ENCODE peak calls at places on chromosomes 1 and 21, in ten cellular contexts. C is lower lobe of right lung; N is uterus; M is NCI-H2029; K is B cell; G is NCI-H1105; X is esophagus muscularis mucosa; P is NB4; I is amniotic epithelial cell; T is effector CD4-positive, alpha-beta T cell. A is an unnamed sample.

GRCh38 chr1:113804421-113805255 is 7.6 kb downstream of the RSBN1 start:
- DNase-seq in C (no peak), N (no peak), M (no peak), K (no peak), G (no peak), X (no peak), P (peak), I (peak), T (no peak), A (peak)

GRCh38 chr1:170530972-170531757 is 801 bp upstream of the GORAB start:
- DNase-seq in C (peak), N (peak), M (no peak), K (no peak), G (no peak), X (no peak), P (peak), I (peak), T (no peak), A (no peak)

GRCh38 chr1:31626451-31627202 is 9.1 kb downstream of the HCRTR1 start:
- DNase-seq in C (no peak), N (peak), M (no peak), K (peak), G (no peak), X (no peak), P (no peak), I (no peak), T (no peak), A (peak)

GRCh38 chr21:36890086-36890485 is 76.4 kb downstream of the HLCS start:
- DNase-seq in C (no peak), N (no peak), M (no peak), K (no peak), G (no peak), X (no peak), P (no peak), I (no peak), T (no peak), A (no peak)

GRCh38 chr21:33884361-33885157 is 31.0 kb downstream of the ATP5PO start:
- DNase-seq in C (no peak), N (no peak), M (no peak), K (no peak), G (no peak), X (no peak), P (no peak), I (peak), T (no peak), A (no peak)

GRCh38 chr1:109186704-109187071 is 27.0 kb upstream of the SARS1 start:
- DNase-seq in C (peak), N (peak), M (no peak), K (no peak), G (no peak), X (no peak), P (no peak), I (no peak), T (no peak), A (no peak)

GRCh38 chr1:75203415-75204277 is 69.5 kb downstream of the LHX8 start:
- DNase-seq in C (no peak), N (no peak), M (no peak), K (no peak), G (peak), X (no peak), P (peak), I (peak), T (no peak), A (peak)

GRCh38 chr1:160656737-160657476 is 10.1 kb upstream of the SLAMF1 start:
- DNase-seq in C (no peak), N (no peak), M (no peak), K (no peak), G (no peak), X (no peak), P (no peak), I (peak), T (no peak), A (peak)

GRCh38 chr21:34022557-34023335 is 50.6 kb upstream of the MRPS6 start:
- DNase-seq in C (peak), N (no peak), M (peak), K (peak), G (no peak), X (no peak), P (peak), I (no peak), T (no peak), A (no peak)

GRCh38 chr1:147078606-147079399 is 93.5 kb downstream of the PRKAB2 start:
- DNase-seq in C (no peak), N (no peak), M (no peak), K (no peak), G (no peak), X (no peak), P (no peak), I (no peak), T (no peak), A (no peak)

GRCh38 chr1:83787246-83787998 is 211.5 kb downstream of the TTLL7 start:
- DNase-seq in C (no peak), N (no peak), M (no peak), K (no peak), G (no peak), X (no peak), P (no peak), I (no peak), T (no peak), A (no peak)

GRCh38 chr1:169043823-169044222 is 62.7 kb upstream of the ATP1B1 start:
- DNase-seq in C (no peak), N (no peak), M (no peak), K (no peak), G (no peak), X (peak), P (no peak), I (no peak), T (no peak), A (no peak)

GRCh38 chr21:21807598-21807903 is 809.3 kb downstream of the NCAM2 start:
- DNase-seq in C (no peak), N (no peak), M (no peak), K (no peak), G (no peak), X (no peak), P (no peak), I (no peak), T (no peak), A (no peak)

GRCh38 chr1:155507960-155508359 is 54.6 kb downstream of the ASH1L start:
- DNase-seq in C (no peak), N (no peak), M (no peak), K (no peak), G (no peak), X (no peak), P (no peak), I (peak), T (no peak), A (no peak)

GRCh38 chr1:21579788-21580187 is 70.6 kb downstream of the ALPL start:
- DNase-seq in C (no peak), N (no peak), M (peak), K (no peak), G (no peak), X (no peak), P (no peak), I (no peak), T (no peak), A (peak)

GRCh38 chr1:147723691-147724323 is 36.6 kb downstream of the GJA5 start:
- DNase-seq in C (peak), N (peak), M (no peak), K (no peak), G (no peak), X (no peak), P (peak), I (peak), T (peak), A (peak)

GRCh38 chr1:54314691-54315455 is 91.3 kb downstream of the SSBP3 start:
- DNase-seq in C (no peak), N (no peak), M (peak), K (no peak), G (no peak), X (no peak), P (no peak), I (no peak), T (no peak), A (no peak)

GRCh38 chr1:175090775-175091174 is 23.1 kb downstream of the TNN start:
- DNase-seq in C (no peak), N (no peak), M (no peak), K (no peak), G (no peak), X (peak), P (no peak), I (no peak), T (no peak), A (no peak)

GRCh38 chr1:174535207-174535606 is 87.4 kb downstream of the GPR52 start:
- DNase-seq in C (no peak), N (no peak), M (no peak), K (no peak), G (no peak), X (no peak), P (no peak), I (peak), T (no peak), A (no peak)

GRCh38 chr1:161781995-161782394 is 15.9 kb downstream of the ATF6 start:
- DNase-seq in C (no peak), N (no peak), M (no peak), K (no peak), G (no peak), X (no peak), P (no peak), I (no peak), T (no peak), A (no peak)

GRCh38 chr1:30645807-30646206 is 77.6 kb downstream of the MATN1 start:
- DNase-seq in C (no peak), N (no peak), M (no peak), K (no peak), G (no peak), X (no peak), P (no peak), I (peak), T (no peak), A (no peak)

GRCh38 chr21:21003701-21004100 is 5.5 kb downstream of the NCAM2 start:
- DNase-seq in C (no peak), N (no peak), M (peak), K (no peak), G (peak), X (no peak), P (peak), I (peak), T (no peak), A (peak)

GRCh38 chr1:966603-967295 is 467 bp downstream of the PLEKHN1 start:
- DNase-seq in C (peak), N (peak), M (no peak), K (peak), G (no peak), X (no peak), P (peak), I (peak), T (peak), A (peak)

GRCh38 chr1:74733616-74734484 is 898 bp downstream of the TYW3 start:
- DNase-seq in C (no peak), N (no peak), M (peak), K (peak), G (peak), X (no peak), P (peak), I (peak), T (peak), A (peak)

GRCh38 chr1:240019524-240019923 is 72.2 kb upstream of the FMN2 start:
- DNase-seq in C (no peak), N (no peak), M (no peak), K (no peak), G (no peak), X (no peak), P (no peak), I (no peak), T (no peak), A (no peak)

GRCh38 chr1:46412853-46413595 is 18.9 kb downstream of the FAAH start:
- DNase-seq in C (peak), N (no peak), M (no peak), K (no peak), G (no peak), X (no peak), P (no peak), I (no peak), T (no peak), A (no peak)

GRCh38 chr1:109096110-109096509 is 5.5 kb downstream of the TMEM167B start:
- DNase-seq in C (no peak), N (no peak), M (no peak), K (no peak), G (no peak), X (no peak), P (no peak), I (no peak), T (no peak), A (no peak)

GRCh38 chr1:170938281-170938680 is 2.9 kb downstream of the MROH9 start:
- DNase-seq in C (no peak), N (no peak), M (no peak), K (no peak), G (no peak), X (no peak), P (no peak), I (no peak), T (no peak), A (no peak)

GRCh38 chr1:156095906-156096508 is 13.7 kb upstream of the MEX3A start:
- DNase-seq in C (no peak), N (no peak), M (no peak), K (no peak), G (no peak), X (no peak), P (no peak), I (peak), T (no peak), A (peak)

GRCh38 chr1:4684849-4685248 is 30.4 kb downstream of the AJAP1 start:
- DNase-seq in C (no peak), N (no peak), M (no peak), K (no peak), G (no peak), X (no peak), P (no peak), I (no peak), T (no peak), A (no peak)

GRCh38 chr1:209398330-209398991 is 185.1 kb upstream of the CAMK1G start:
- DNase-seq in C (no peak), N (peak), M (no peak), K (no peak), G (no peak), X (no peak), P (no peak), I (peak), T (no peak), A (peak)

GRCh38 chr1:220786337-220787068 is at the start of gene MTARC1:
- DNase-seq in C (peak), N (no peak), M (peak), K (no peak), G (peak), X (no peak), P (peak), I (peak), T (no peak), A (peak)

GRCh38 chr1:99590578-99591209 is 55.2 kb upstream of the PALMD start:
- DNase-seq in C (no peak), N (peak), M (no peak), K (no peak), G (peak), X (no peak), P (no peak), I (peak), T (no peak), A (peak)

GRCh38 chr1:41827991-41828570 is 90.6 kb downstream of the HIVEP3 start:
- DNase-seq in C (no peak), N (no peak), M (no peak), K (no peak), G (no peak), X (no peak), P (no peak), I (peak), T (no peak), A (no peak)